ENCODE peak calls at places on chromosomes 6 and 20, in ten cellular contexts. F is hypothalamus; R is stimulated activated naive CD8-positive, alpha-beta T cell treated with anti-CD3 and anti-CD28 coated beads, Interleukin-15, amount 100 ng/mL, for 72 hours; I is hippocampal formation; P is activated T-helper 1 cell treated with anti-CD3 and anti-CD28 coated beads, Interleukin-2, amount 50 U/mL, for 16 hours; X is dorsolateral prefrontal cortex; W is fibroblast of the conjunctiva; J is AG08395; G is posterior vena cava; L is erythroblast. C is an unnamed sample.

GRCh38 chr6:162976141-162976540 is 248.4 kb downstream of the PACRG start:
- DNase-seq in P (no peak), R (no peak), W (no peak), G (no peak), I (no peak), X (no peak), F (no peak), J (no peak), L (no peak), C (no peak)

GRCh38 chr20:50085481-50086365 is 27.2 kb downstream of the UBE2V1 start:
- DNase-seq in J (peak), W (peak), G (peak), I (peak), R (peak), P (no peak), F (no peak), L (peak), X (no peak), C (no peak)

GRCh38 chr6:157620905-157621304 is 202.1 kb upstream of the SNX9 start:
- DNase-seq in L (no peak), P (no peak), X (no peak), W (no peak), G (no peak), R (no peak), F (no peak), I (no peak), J (no peak), C (no peak)

GRCh38 chr20:35171753-35172433 is at the start of gene PROCR:
- DNase-seq in P (no peak), L (peak), I (peak), W (peak), J (peak), X (peak), R (peak), G (peak), F (no peak), C (peak)

GRCh38 chr6:26129656-26130055 is 42.4 kb downstream of the HFE start:
- DNase-seq in G (no peak), J (no peak), F (no peak), W (no peak), L (no peak), P (no peak), I (no peak), R (no peak), X (no peak), C (no peak)

GRCh38 chr20:9019833-9020232 is 49.1 kb upstream of the PLCB4 start:
- DNase-seq in R (no peak), J (no peak), I (no peak), P (no peak), W (no peak), X (no peak), L (no peak), F (no peak), G (no peak), C (no peak)

GRCh38 chr6:39430968-39431523 is 108.5 kb upstream of the KCNK16 start:
- DNase-seq in F (no peak), J (peak), R (no peak), P (no peak), W (no peak), X (peak), L (no peak), I (peak), G (no peak), C (peak)

GRCh38 chr6:145731432-145731831 is 3.9 kb downstream of the EPM2A start:
- DNase-seq in G (no peak), J (no peak), R (peak), X (no peak), I (no peak), W (no peak), P (no peak), F (no peak), L (peak), C (no peak)

GRCh38 chr6:8006208-8006607 is 58.0 kb downstream of the BLOC1S5 start:
- DNase-seq in X (no peak), I (no peak), W (peak), F (no peak), J (peak), R (peak), P (no peak), L (peak), G (no peak), C (no peak)

GRCh38 chr20:23119456-23120216 is 33.5 kb upstream of the CD93 start:
- DNase-seq in F (no peak), G (peak), W (no peak), I (no peak), L (no peak), J (no peak), X (peak), R (no peak), P (no peak), C (no peak)

GRCh38 chr6:64249129-64249528 is 613.5 kb downstream of the PHF3 start:
- DNase-seq in G (no peak), F (no peak), R (no peak), L (no peak), X (no peak), I (no peak), J (no peak), W (no peak), P (no peak), C (no peak)

GRCh38 chr20:57276221-57276620 is 9.8 kb upstream of the BMP7 start:
- DNase-seq in G (no peak), I (no peak), P (no peak), J (no peak), W (no peak), X (no peak), L (no peak), R (no peak), F (no peak), C (no peak)

GRCh38 chr6:28488916-28489365 is 26.7 kb downstream of the GPX6 start:
- DNase-seq in L (peak), R (peak), X (no peak), I (no peak), G (no peak), P (no peak), F (no peak), J (peak), W (peak), C (no peak)

GRCh38 chr6:9398794-9399373 is 963.5 kb upstream of the SLC35B3 start:
- DNase-seq in R (no peak), L (no peak), F (no peak), W (no peak), I (no peak), G (peak), P (no peak), X (peak), J (no peak), C (peak)

GRCh38 chr20:42714298-42715141 is 475.2 kb downstream of the PTPRT start:
- DNase-seq in G (no peak), J (no peak), P (no peak), R (no peak), I (no peak), W (no peak), L (no peak), X (no peak), F (no peak), C (no peak)

GRCh38 chr6:72048080-72048479 is 161.7 kb downstream of the RIMS1 start:
- DNase-seq in R (no peak), I (no peak), P (no peak), W (no peak), L (no peak), G (no peak), J (peak), F (no peak), X (no peak), C (no peak)

GRCh38 chr6:115901896-115902295 is 158.8 kb downstream of the FRK start:
- DNase-seq in J (no peak), W (no peak), P (no peak), X (no peak), I (no peak), F (no peak), L (no peak), G (no peak), R (no peak), C (no peak)

GRCh38 chr6:31762356-31762755 is at the start of gene SAPCD1:
- DNase-seq in G (no peak), L (no peak), F (no peak), X (no peak), R (no peak), I (no peak), P (no peak), J (no peak), W (no peak), C (no peak)